ENCODE peak calls at places on chromosomes 6 and 20, in four cellular contexts. F is left kidney, W is renal cortical epithelial cell, Q is chondrocyte. X is an unnamed sample.

GRCh38 chr20:41248371-41249024 is 69.0 kb downstream of the ZHX3 start:
- DNase-seq in F (peak; percentile 57), W (peak; percentile 99), Q (no peak), X (no peak)

GRCh38 chr20:35254448-35254999 is 23.4 kb downstream of the MMP24OS start:
- DNase-seq in Q (no peak), F (no peak), W (no peak), X (no peak)

GRCh38 chr20:11902264-11902663 is 15.4 kb upstream of the BTBD3 start:
- DNase-seq in F (no peak), W (no peak), Q (no peak), X (no peak)

GRCh38 chr6:11354019-11354418 is 121.6 kb upstream of the NEDD9 start:
- DNase-seq in Q (no peak), W (peak; percentile 65), F (no peak), X (no peak)

GRCh38 chr20:59984551-59984950 is 26.3 kb downstream of the CDH26 start:
- DNase-seq in W (no peak), Q (no peak), F (no peak), X (no peak)

GRCh38 chr6:88605271-88605670 is 358.1 kb downstream of the RNGTT start:
- DNase-seq in W (no peak), Q (no peak), F (no peak), X (no peak)

GRCh38 chr6:31401403-31401802 is 2.0 kb upstream of the MICA start:
- DNase-seq in Q (no peak), F (no peak), W (peak; percentile 84), X (no peak)

GRCh38 chr20:24953204-24953565 is 4.1 kb downstream of the CST7 start:
- DNase-seq in W (no peak), Q (no peak), F (no peak), X (no peak)

GRCh38 chr6:43915213-43915869 is 145.3 kb downstream of the VEGFA start:
- DNase-seq in F (no peak), W (peak; percentile 38), Q (no peak), X (no peak)

GRCh38 chr20:43963233-43963632 is 48.6 kb downstream of the TOX2 start:
- DNase-seq in W (no peak), Q (no peak), F (no peak), X (no peak)

GRCh38 chr6:7052441-7052936 is 55.3 kb upstream of the RREB1 start:
- DNase-seq in W (peak; percentile 84), Q (no peak), F (peak; percentile 93), X (peak; percentile 74)

GRCh38 chr20:48841861-48842529 is 14.2 kb upstream of the PREX1 start:
- DNase-seq in F (no peak), Q (no peak), W (peak; percentile 85), X (no peak)

GRCh38 chr6:3750324-3751018 is 1.0 kb downstream of the PXDC1 start:
- DNase-seq in F (peak; percentile 81), Q (no peak), W (peak; percentile 32), X (peak; percentile 47)

GRCh38 chr6:169724554-169725269 is 412 bp upstream of the PHF10 start:
- DNase-seq in W (no peak), F (peak; percentile 93), Q (no peak), X (peak; percentile 43)

GRCh38 chr6:122947355-122947754 is 48.7 kb upstream of the CLVS2 start:
- DNase-seq in W (no peak), Q (no peak), F (peak; percentile 49), X (no peak)

GRCh38 chr20:40638414-40638813 is 50.6 kb downstream of the MAFB start:
- DNase-seq in Q (no peak), F (peak; percentile 60), W (no peak), X (no peak)

X was measured in NCI-H2029.